ENCODE peak calls at places on chromosomes 11 and 22, in nine cellular contexts. Z, B, D, M, S, I, V, L and A are unnamed samples.

GRCh38 chr11:15471709-15472404 is 357.1 kb downstream of the INSC start:
- DNase-seq in Z (no peak), M (no peak), S (no peak), B (no peak), L (no peak), I (no peak), D (no peak), V (no peak), A (no peak)

GRCh38 chr11:122998727-122999370 is 17.2 kb upstream of the BSX start:
- DNase-seq in I (no peak), L (peak), D (no peak), Z (no peak), M (no peak), V (no peak), B (no peak), S (no peak), A (no peak)

GRCh38 chr11:43515090-43515489 is 156.4 kb downstream of the TTC17 start:
- DNase-seq in I (no peak), V (peak), S (no peak), B (no peak), D (no peak), Z (no peak), M (no peak), L (peak), A (no peak)

GRCh38 chr11:79101736-79102135 is 339.1 kb downstream of the TENM4 start:
- DNase-seq in M (no peak), D (no peak), I (no peak), B (no peak), S (no peak), L (no peak), V (no peak), Z (no peak), A (no peak)

GRCh38 chr11:118536726-118537125 is 5.7 kb downstream of the TMEM25 start:
- DNase-seq in B (no peak), Z (no peak), S (no peak), V (no peak), L (no peak), D (peak), M (no peak), I (no peak), A (peak)

GRCh38 chr11:72766152-72766902 is 14.1 kb upstream of the ARAP1 start:
- DNase-seq in M (no peak), I (no peak), Z (no peak), L (no peak), S (no peak), B (no peak), D (no peak), V (no peak), A (no peak)

GRCh38 chr11:130904380-130904779 is 11.9 kb downstream of the SNX19 start:
- DNase-seq in L (no peak), B (no peak), M (no peak), Z (no peak), S (no peak), V (peak), I (no peak), D (no peak), A (no peak)

GRCh38 chr11:79100093-79100704 is 340.6 kb downstream of the TENM4 start:
- DNase-seq in I (no peak), L (peak), D (peak), Z (peak), S (peak), V (peak), M (no peak), B (peak), A (no peak)

GRCh38 chr11:119377961-119378667 is 3.4 kb downstream of the USP2 start:
- DNase-seq in L (no peak), D (no peak), I (no peak), Z (no peak), B (no peak), V (no peak), S (peak), M (no peak), A (peak)

GRCh38 chr11:68314203-68314885 is 2.0 kb downstream of the LRP5 start:
- DNase-seq in B (no peak), I (no peak), Z (peak), L (no peak), V (no peak), M (no peak), S (peak), D (no peak), A (no peak)

GRCh38 chr11:111954154-111954553 is 17.0 kb downstream of the DIXDC1 start:
- DNase-seq in S (no peak), Z (no peak), V (no peak), L (no peak), D (no peak), B (no peak), M (no peak), I (no peak), A (no peak)

GRCh38 chr22:20430641-20431519 is 6.7 kb downstream of the SCARF2 start:
- DNase-seq in V (no peak), L (no peak), D (no peak), M (peak), Z (peak), I (no peak), B (peak), S (peak), A (peak)

GRCh38 chr11:10314199-10315072 is 9.6 kb downstream of the ADM start:
- DNase-seq in B (peak), Z (peak), M (no peak), I (no peak), V (peak), S (no peak), L (peak), D (no peak), A (no peak)

GRCh38 chr11:60780065-60780464 is 5.1 kb upstream of the MS4A10 start:
- DNase-seq in D (no peak), V (no peak), L (no peak), S (no peak), Z (no peak), B (no peak), I (no peak), M (no peak), A (peak)

GRCh38 chr22:41925783-41926460 is 684 bp downstream of the TNFRSF13C start:
- DNase-seq in Z (peak), L (no peak), I (no peak), V (peak), D (no peak), S (peak), B (peak), M (peak), A (no peak)

GRCh38 chr22:37120569-37121340 is 11.2 kb upstream of the TMPRSS6 start:
- DNase-seq in D (no peak), B (no peak), M (no peak), S (no peak), L (no peak), V (no peak), Z (no peak), I (no peak), A (no peak)

GRCh38 chr22:44277404-44278135 is 35.2 kb downstream of the SHISAL1 start:
- DNase-seq in V (no peak), S (no peak), D (no peak), L (no peak), Z (no peak), B (no peak), M (no peak), I (no peak), A (no peak)

GRCh38 chr11:76371170-76371569 is 9.8 kb downstream of the THAP12 start:
- DNase-seq in Z (no peak), D (no peak), S (peak), M (no peak), B (peak), V (no peak), L (peak), I (peak), A (no peak)

GRCh38 chr11:83007909-83008580 is 63.7 kb downstream of the RAB30 start:
- DNase-seq in V (peak), D (no peak), M (no peak), B (peak), I (no peak), S (no peak), L (peak), Z (peak), A (no peak)

GRCh38 chr11:19570889-19571288 is 141.7 kb upstream of the NAV2 start:
- DNase-seq in B (no peak), D (no peak), V (no peak), M (no peak), Z (no peak), S (no peak), I (no peak), L (no peak), A (no peak)

GRCh38 chr11:29432719-29433325 is 584.0 kb downstream of the KCNA4 start:
- DNase-seq in S (no peak), L (peak), V (peak), Z (peak), D (no peak), I (no peak), M (no peak), B (peak), A (no peak)

GRCh38 chr11:2390871-2391662 is 9.5 kb upstream of the TSSC4 start:
- DNase-seq in I (no peak), B (no peak), M (no peak), S (peak), V (no peak), Z (peak), L (peak), D (no peak), A (no peak)

GRCh38 chr11:16759857-16760256 is 21.4 kb downstream of the C11orf58 start:
- DNase-seq in B (no peak), I (no peak), M (no peak), S (no peak), V (no peak), D (no peak), Z (no peak), L (no peak), A (no peak)

GRCh38 chr11:8230921-8231847 is 32.5 kb downstream of the LMO1 start:
- DNase-seq in L (no peak), S (no peak), D (no peak), I (no peak), M (no peak), V (no peak), Z (no peak), B (no peak), A (no peak)

GRCh38 chr11:134468796-134469195 is 56.8 kb upstream of the B3GAT1 start:
- DNase-seq in S (no peak), V (no peak), D (no peak), I (no peak), Z (peak), B (no peak), M (no peak), L (no peak), A (no peak)

GRCh38 chr11:64048042-64048854 is 12.5 kb downstream of the FLRT1 start:
- DNase-seq in I (no peak), Z (no peak), L (no peak), B (no peak), S (no peak), D (no peak), V (no peak), M (no peak), A (no peak)

GRCh38 chr22:27317156-27317555 is 484.4 kb downstream of the MN1 start:
- DNase-seq in I (no peak), D (no peak), Z (no peak), L (peak), M (no peak), S (no peak), B (no peak), V (no peak), A (no peak)

GRCh38 chr11:58178444-58178843 is 10.4 kb upstream of the OR9Q2 start:
- DNase-seq in M (no peak), V (no peak), B (no peak), L (no peak), Z (no peak), I (no peak), S (no peak), D (no peak), A (no peak)